ENCODE peak calls at places on chromosomes 13 and 19, in four cellular contexts. L is prostate gland, F is Peyer's patch, T is GM12878. X is an unnamed sample. For H3K4me1, the result is how much of the 10 kb centered on the place peaks cover.

GRCh38 chr19:53818756-53819155 is 5.4 kb downstream of the NLRP12 start:
- DNase-seq in L (no peak), F (no peak), T (no peak), X (no peak)

GRCh38 chr19:54959840-54960239 is 6.3 kb upstream of the NLRP2 start:
- DNase-seq in L (no peak), F (no peak), T (no peak), X (no peak)

GRCh38 chr19:5165697-5166019 is 175.0 kb downstream of the PTPRS start:
- DNase-seq in L (no peak), F (no peak), T (no peak), X (no peak)

GRCh38 chr13:113299951-113300350 is 2.9 kb downstream of the LAMP1 start:
- DNase-seq in L (no peak), F (peak), T (peak), X (no peak)

GRCh38 chr19:18436651-18437478 is 1.1 kb downstream of the ISYNA1 start:
- DNase-seq in L (peak), F (peak), T (no peak), X (peak)

GRCh38 chr13:32426191-32426980 is 1.5 kb downstream of the N4BP2L1 start:
- DNase-seq in L (no peak), F (peak), T (peak), X (no peak)

GRCh38 chr19:38072776-38073411 is 151.1 kb downstream of the DPF1 start:
- DNase-seq in L (no peak), F (no peak), T (no peak), X (no peak)

GRCh38 chr13:78022164-78022877 is 103.7 kb upstream of the EDNRB start:
- DNase-seq in L (no peak), F (peak), T (peak), X (no peak)

GRCh38 chr13:110123041-110123809 is 183.7 kb downstream of the COL4A1 start:
- DNase-seq in L (peak), F (no peak), T (no peak), X (no peak)

GRCh38 chr13:37701972-37702371 is 103.4 kb upstream of the POSTN start:
- DNase-seq in L (no peak), F (no peak), T (no peak), X (peak)

GRCh38 chr13:42148538-42148937 is 100.1 kb downstream of the DGKH start:
- DNase-seq in L (no peak), F (no peak), T (no peak), X (no peak)

GRCh38 chr19:54388001-54388802 is 23.5 kb upstream of the LAIR1 start:
- DNase-seq in L (no peak), F (peak), T (no peak), X (no peak)

GRCh38 chr19:4584670-4585460 is 25.4 kb upstream of the SEMA6B start:
- DNase-seq in L (no peak), F (no peak), T (no peak), X (no peak)

GRCh38 chr13:30730526-30730925 is 4.8 kb upstream of the ALOX5AP start:
- DNase-seq in L (no peak), F (no peak), T (no peak), X (no peak)

GRCh38 chr13:97262058-97262457 is 39.9 kb downstream of the MBNL2 start:
- DNase-seq in L (no peak), F (no peak), T (no peak), X (no peak)

GRCh38 chr13:74767031-74767430 is 632.8 kb upstream of the KLF12 start:
- DNase-seq in L (no peak), F (no peak), T (no peak), X (no peak)

GRCh38 chr19:36113895-36114762 is 546 bp downstream of the POLR2I start:
- DNase-seq in L (peak), F (peak), T (no peak), X (peak)

GRCh38 chr13:113058129-113058987 is 47.2 kb upstream of the F7 start:
- DNase-seq in L (no peak), F (no peak), T (no peak), X (no peak)

GRCh38 chr19:6593651-6594416 is 2.9 kb upstream of the CD70 start:
- DNase-seq in L (no peak), F (no peak), T (no peak), X (no peak)

GRCh38 chr13:102373221-102373620 is 28.6 kb downstream of the FGF14 start:
- DNase-seq in L (no peak), F (no peak), T (no peak), X (no peak)

GRCh38 chr13:98581971-98582702 is 5.2 kb upstream of the STK24 start:
- DNase-seq in L (no peak), F (no peak), T (no peak), X (no peak)

GRCh38 chr13:106373304-106373988 is 162.0 kb downstream of the EFNB2 start:
- DNase-seq in L (no peak), F (no peak), T (no peak), X (no peak)

GRCh38 chr19:16559896-16560295 is 12.3 kb downstream of the SLC35E1 start:
- DNase-seq in L (no peak), F (no peak), T (no peak), X (no peak)

GRCh38 chr13:32107474-32107873 is 75.9 kb downstream of the FRY start:
- DNase-seq in L (no peak), F (no peak), T (no peak), X (no peak)

GRCh38 chr13:112161441-112162301 is 94.7 kb downstream of the SOX1 start:
- DNase-seq in L (no peak), F (no peak), T (no peak), X (no peak)

GRCh38 chr13:80408270-80408669 is 67.3 kb upstream of the SPRY2 start:
- DNase-seq in L (no peak), F (no peak), T (no peak), X (no peak)

GRCh38 chr13:48591889-48592725 is 59.2 kb upstream of the RCBTB2 start:
- DNase-seq in L (no peak), F (no peak), T (no peak), X (no peak)

GRCh38 chr19:6970021-6970420 is 51.2 kb downstream of the MBD3L2B start:
- DNase-seq in L (no peak), F (no peak), T (no peak), X (no peak)

GRCh38 chr13:99442273-99442895 is 58.9 kb upstream of the TM9SF2 start:
- DNase-seq in L (peak), F (peak), T (no peak), X (no peak)

GRCh38 chr13:50887153-50887552 is 22.4 kb upstream of the RNASEH2B start:
- DNase-seq in L (no peak), F (no peak), T (no peak), X (no peak)

GRCh38 chr19:53195265-53195879 is 2.2 kb upstream of the ZNF665 start:
- DNase-seq in L (peak), F (peak), T (peak), X (peak)

GRCh38 chr19:1073956-1074511 is 7.1 kb downstream of the ARHGAP45 start:
- DNase-seq in L (no peak), F (no peak), T (no peak), X (no peak)

GRCh38 chr13:35475960-35476943 is at the start of gene MAB21L1:
- DNase-seq in L (peak), F (no peak), T (no peak), X (no peak)

GRCh38 chr13:59584902-59585670 is 578.6 kb downstream of the DIAPH3 start:
- DNase-seq in L (no peak), F (no peak), T (no peak), X (no peak)

GRCh38 chr13:79591493-79591892 is 110.5 kb downstream of the NDFIP2 start:
- DNase-seq in L (no peak), F (no peak), T (no peak), X (no peak)

GRCh38 chr19:43470288-43470687 is 4.9 kb upstream of the LYPD3 start:
- DNase-seq in L (no peak), F (no peak), T (no peak), X (no peak)

GRCh38 chr13:110445183-110445582 is 116.3 kb downstream of the RAB20 start:
- DNase-seq in L (no peak), F (peak), T (no peak), X (no peak)

GRCh38 chr13:40639226-40639681 is 27.2 kb downstream of the FOXO1 start:
- DNase-seq in L (no peak), F (no peak), T (no peak), X (no peak)

GRCh38 chr19:6378498-6378897 is 2.8 kb upstream of the PSPN start:
- DNase-seq in L (no peak), F (no peak), T (no peak), X (no peak)

GRCh38 chr13:102091231-102091630 is 310.6 kb downstream of the FGF14 start:
- DNase-seq in L (no peak), F (no peak), T (no peak), X (no peak)

GRCh38 chr19:39970424-39970673 is 616 bp upstream of the PSMC4 start:
- DNase-seq in L (no peak), F (no peak), T (peak), X (no peak)

GRCh38 chr19:39969681-39970423 is 1.1 kb upstream of the PSMC4 start:
- DNase-seq in L (no peak), F (no peak), T (no peak), X (no peak)

GRCh38 chr19:39969266-39969665 is 1.7 kb upstream of the PSMC4 start:
- DNase-seq in L (no peak), F (no peak), T (no peak), X (no peak)

GRCh38 chr19:39970674-39971379 is at the start of gene PSMC4:
- DNase-seq in L (peak), F (peak), T (peak), X (peak)

GRCh38 chr19:39971380-39971841 is 446 bp downstream of the PSMC4 start:
- DNase-seq in L (no peak), F (no peak), T (no peak), X (no peak)
- H3K4me1 ChIP-seq in L (under half), F (under half), T (under half), X (under half)

GRCh38 chr13:26872444-26873173 is 112.0 kb upstream of the GPR12 start:
- DNase-seq in L (peak), F (peak), T (no peak), X (no peak)
- TF ChIP-seq CTCF in L (peak), F (peak), T (peak), X (peak)

GRCh38 chr13:23380534-23380933 is 53.0 kb downstream of the SACS start:
- DNase-seq in L (no peak), F (no peak), T (no peak), X (no peak)

GRCh38 chr13:23377603-23378002 is 55.9 kb downstream of the SACS start:
- DNase-seq in L (no peak), F (no peak), T (no peak), X (peak)

GRCh38 chr13:23378009-23378632 is 55.4 kb downstream of the SACS start:
- DNase-seq in L (no peak), F (peak), T (peak), X (peak)

GRCh38 chr13:23372264-23372905 is 61.1 kb downstream of the SACS start:
- DNase-seq in L (no peak), F (no peak), T (no peak), X (no peak)

GRCh38 chr13:23375007-23375971 is 58.2 kb downstream of the SACS start:
- DNase-seq in L (peak), F (peak), T (peak), X (peak)
- TF ChIP-seq POLR2A in L (peak), F (no peak), T (peak), X (peak)

DNA sequence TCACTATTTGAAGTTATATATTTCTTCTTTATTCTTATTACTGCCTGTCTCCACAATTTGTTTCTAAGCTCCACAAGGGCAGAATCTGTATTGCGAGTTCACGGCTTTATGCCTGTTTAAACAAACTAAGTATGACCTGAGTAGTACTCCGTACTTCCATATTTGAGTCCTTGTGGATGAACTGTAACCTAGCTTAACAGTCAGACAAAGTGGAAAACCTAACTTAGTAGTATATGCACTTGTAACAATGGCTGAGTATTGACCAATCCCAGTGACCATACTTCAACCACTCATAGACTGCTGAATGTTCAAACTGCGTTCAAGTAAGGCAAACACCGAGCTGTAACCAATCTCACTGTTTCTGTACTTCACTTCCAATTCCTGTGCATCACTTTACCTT is 292.7 kb downstream of the PCDH9 start:
- DNase-seq in L (no peak), F (no peak), T (no peak), X (no peak)
- H3K4me1 ChIP-seq in L (under half), F (under half), T (under half), X (under half)

GRCh38 chr19:3061214-3062161 is 807 bp downstream of the TLE5 start:
- DNase-seq in L (peak), F (peak), T (no peak), X (peak)
- TF ChIP-seq CTCF in L (peak), F (peak), T (peak), X (peak)

GRCh38 chr19:11140896-11141295 is 14.7 kb downstream of the SPC24 start:
- DNase-seq in L (no peak), F (no peak), T (no peak), X (no peak)

GRCh38 chr19:11145147-11145924 is 10.2 kb downstream of the SPC24 start:
- DNase-seq in L (no peak), F (no peak), T (no peak), X (no peak)

GRCh38 chr19:11141937-11142527 is 13.6 kb downstream of the SPC24 start:
- DNase-seq in L (no peak), F (no peak), T (no peak), X (peak)

GRCh38 chr19:11138659-11139526 is 16.7 kb downstream of the SPC24 start:
- DNase-seq in L (no peak), F (peak), T (no peak), X (peak)

DNA sequence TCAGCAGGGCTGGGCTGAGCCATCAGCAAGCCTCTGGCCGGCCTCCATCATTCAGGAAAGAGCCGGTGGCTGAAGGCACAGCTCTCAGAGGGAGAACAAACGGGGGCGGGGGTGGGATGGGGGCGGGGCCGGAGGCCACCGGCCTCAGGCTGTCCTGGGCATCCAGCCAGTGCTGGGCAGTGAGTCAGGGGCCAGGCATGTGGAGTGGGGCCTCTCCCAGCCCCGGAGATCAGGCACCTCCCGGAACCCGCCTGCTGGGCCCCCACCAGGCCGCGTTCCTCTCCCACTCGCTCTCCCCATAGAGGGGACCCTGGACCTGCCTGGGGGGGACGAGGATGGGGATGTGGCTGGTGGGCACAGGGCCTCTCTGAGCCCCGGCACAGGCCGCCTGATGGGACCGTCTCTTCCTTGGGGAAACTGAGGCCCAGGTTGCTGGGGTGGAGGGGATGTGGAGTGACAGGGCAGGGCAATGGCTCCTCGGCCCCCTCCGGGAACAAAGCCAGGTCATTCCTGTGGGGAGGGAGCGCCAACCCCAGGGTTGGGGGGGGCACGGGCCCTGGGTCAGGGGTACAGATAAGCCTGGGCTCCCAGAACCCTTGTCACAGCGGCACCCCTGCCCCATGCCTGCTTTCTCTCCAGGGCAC is 12.9 kb downstream of the SPC24 start:
- DNase-seq in L (peak), F (peak), T (no peak), X (peak)
- TF ChIP-seq POLR2A in L (no peak), F (no peak), T (no peak), X (no peak)